ENCODE peak calls at places on chromosomes 4 and X, in eight cellular contexts. T, H, A, S, G, I, X and E are unnamed samples.

GRCh38 chr4:128528793-128529553 is 241.4 kb upstream of the PGRMC2 start:
- DNase-seq in T (no peak), H (peak; percentile 64), A (peak; percentile 57), S (peak; percentile 100), G (peak; percentile 83), I (peak; percentile 88), X (no peak), E (peak; percentile 58)

GRCh38 chrX:100948557-100948956 is 19.8 kb upstream of the XKRX start:
- DNase-seq in T (no peak), H (no peak), A (no peak), S (no peak), G (no peak), I (no peak), X (no peak), E (no peak)

GRCh38 chrX:110146521-110146920 is 143.6 kb downstream of the TMEM164 start:
- DNase-seq in T (peak; percentile 45), H (peak; percentile 64), A (no peak), S (peak; percentile 38), G (peak; percentile 73), I (peak; percentile 67), X (peak; percentile 47), E (peak; percentile 14)

GRCh38 chrX:31423575-31424284 is 351.9 kb upstream of the FTHL17 start:
- DNase-seq in T (peak; percentile 13), H (peak; percentile 60), A (peak; percentile 5), S (peak; percentile 68), G (peak; percentile 36), I (peak; percentile 28), X (no peak), E (peak; percentile 13)

GRCh38 chrX:15714529-15714928 is 23.5 kb upstream of the CA5B start:
- DNase-seq in T (no peak), H (no peak), A (peak; percentile 12), S (no peak), G (no peak), I (no peak), X (no peak), E (no peak)

GRCh38 chr4:8550691-8551090 is 29.5 kb upstream of the GPR78 start:
- DNase-seq in T (no peak), H (no peak), A (no peak), S (no peak), G (no peak), I (no peak), X (no peak), E (no peak)

GRCh38 chr4:95549246-95550138 is 719 bp upstream of the UNC5C start:
- DNase-seq in T (peak; percentile 57), H (peak; percentile 70), A (peak; percentile 87), S (peak; percentile 8), G (no peak), I (peak; percentile 33), X (peak; percentile 36), E (no peak)

GRCh38 chr4:102441978-102442890 is 58.9 kb upstream of the NFKB1 start:
- DNase-seq in T (no peak), H (no peak), A (no peak), S (no peak), G (no peak), I (no peak), X (no peak), E (no peak)

GRCh38 chrX:145609951-145610511 is 207.6 kb upstream of the SLITRK2 start:
- DNase-seq in T (no peak), H (no peak), A (no peak), S (peak; percentile 81), G (peak; percentile 66), I (no peak), X (no peak), E (no peak)

GRCh38 chr4:70734168-70734954 is 12.6 kb downstream of the RUFY3 start:
- DNase-seq in T (peak; percentile 70), H (peak; percentile 16), A (peak; percentile 34), S (peak; percentile 54), G (no peak), I (peak; percentile 50), X (no peak), E (peak; percentile 60)

GRCh38 chr4:139943277-139943676 is 210.7 kb downstream of the MAML3 start:
- DNase-seq in T (no peak), H (peak; percentile 74), A (no peak), S (no peak), G (no peak), I (no peak), X (no peak), E (no peak)

GRCh38 chr4:118981839-118982381 is 93.3 kb downstream of the SYNPO2 start:
- DNase-seq in T (peak; percentile 65), H (peak; percentile 78), A (peak; percentile 60), S (peak; percentile 96), G (peak; percentile 70), I (peak; percentile 88), X (peak; percentile 60), E (peak; percentile 57)

GRCh38 chr4:8690216-8690786 is 97.7 kb downstream of the CPZ start:
- DNase-seq in T (no peak), H (no peak), A (no peak), S (no peak), G (no peak), I (no peak), X (no peak), E (no peak)

GRCh38 chr4:106587558-106587957 is 219.0 kb upstream of the GIMD1 start:
- DNase-seq in T (no peak), H (no peak), A (no peak), S (peak; percentile 89), G (no peak), I (peak; percentile 49), X (no peak), E (no peak)

GRCh38 chr4:154982187-154983047 is 201.3 kb downstream of the RBM46 start:
- DNase-seq in T (peak; percentile 40), H (peak; percentile 81), A (peak; percentile 66), S (peak; percentile 31), G (peak; percentile 43), I (peak; percentile 76), X (peak; percentile 60), E (peak; percentile 28)

GRCh38 chr4:37793562-37793961 is 32.9 kb upstream of the PGM2 start:
- DNase-seq in T (no peak), H (peak; percentile 17), A (peak; percentile 4), S (peak; percentile 18), G (no peak), I (peak; percentile 35), X (no peak), E (peak; percentile 34)

GRCh38 chr4:4995103-4995761 is 24.0 kb downstream of the CYTL1 start:
- DNase-seq in T (peak; percentile 79), H (peak; percentile 90), A (peak; percentile 54), S (peak; percentile 68), G (peak; percentile 53), I (peak; percentile 82), X (peak; percentile 80), E (peak; percentile 51)

GRCh38 chrX:41946973-41947612 is 23.7 kb upstream of the CASK start:
- DNase-seq in T (no peak), H (peak; percentile 36), A (no peak), S (no peak), G (no peak), I (no peak), X (no peak), E (no peak)

GRCh38 chrX:23598561-23598960 is 68.7 kb upstream of the PRDX4 start:
- DNase-seq in T (no peak), H (no peak), A (no peak), S (no peak), G (no peak), I (no peak), X (no peak), E (no peak)

GRCh38 chr4:74206088-74206826 is 48.3 kb downstream of the MTHFD2L start:
- DNase-seq in T (peak; percentile 30), H (no peak), A (no peak), S (peak; percentile 57), G (no peak), I (peak; percentile 47), X (no peak), E (no peak)

GRCh38 chr4:75189976-75190375 is 257.1 kb downstream of the PARM1 start:
- DNase-seq in T (no peak), H (peak; percentile 24), A (no peak), S (no peak), G (no peak), I (no peak), X (no peak), E (no peak)

GRCh38 chr4:10118355-10119004 is 1.9 kb upstream of the WDR1 start:
- DNase-seq in T (no peak), H (no peak), A (peak; percentile 32), S (no peak), G (no peak), I (no peak), X (no peak), E (no peak)

GRCh38 chr4:150583287-150584197 is 1.6 kb downstream of the MAB21L2 start:
- DNase-seq in T (no peak), H (peak; percentile 70), A (peak; percentile 69), S (no peak), G (no peak), I (no peak), X (peak; percentile 30), E (no peak)

GRCh38 chr4:6697096-6697495 is 3.4 kb downstream of the S100P start:
- DNase-seq in T (no peak), H (no peak), A (no peak), S (no peak), G (no peak), I (no peak), X (no peak), E (no peak)

GRCh38 chrX:45134303-45134702 is 66.4 kb downstream of the DIPK2B start:
- DNase-seq in T (no peak), H (no peak), A (no peak), S (no peak), G (no peak), I (no peak), X (peak; percentile 5), E (no peak)

GRCh38 chr4:159201168-159201567 is 98.3 kb downstream of the RAPGEF2 start:
- DNase-seq in T (no peak), H (no peak), A (no peak), S (no peak), G (no peak), I (no peak), X (no peak), E (no peak)

GRCh38 chr4:87270144-87270543 is 49.7 kb upstream of the KLHL8 start:
- DNase-seq in T (no peak), H (peak; percentile 59), A (no peak), S (peak; percentile 39), G (peak; percentile 38), I (peak; percentile 52), X (peak; percentile 8), E (peak; percentile 30)

GRCh38 chrX:80578518-80579105 is 158.4 kb downstream of the TENT5D start:
- DNase-seq in T (peak; percentile 13), H (peak; percentile 25), A (no peak), S (peak; percentile 4), G (peak; percentile 22), I (peak; percentile 35), X (no peak), E (peak; percentile 25)

GRCh38 chr4:94642561-94642866 is 115.2 kb upstream of the BMPR1B start:
- DNase-seq in T (no peak), H (no peak), A (no peak), S (peak; percentile 65), G (no peak), I (no peak), X (no peak), E (peak; percentile 22)

GRCh38 chr4:26441110-26441509 is 49.2 kb downstream of the CCKAR start:
- DNase-seq in T (no peak), H (no peak), A (peak; percentile 69), S (peak; percentile 59), G (no peak), I (no peak), X (no peak), E (no peak)

GRCh38 chrX:29617725-29618124 is 597.6 kb upstream of the MAGEB2 start:
- DNase-seq in T (no peak), H (peak; percentile 12), A (no peak), S (no peak), G (peak; percentile 1), I (no peak), X (no peak), E (no peak)

GRCh38 chr4:168197926-168198325 is 105.6 kb downstream of the ANXA10 start:
- DNase-seq in T (no peak), H (no peak), A (no peak), S (peak; percentile 25), G (no peak), I (no peak), X (no peak), E (no peak)

GRCh38 chr4:152514356-152514755 is 21.5 kb downstream of the FBXW7 start:
- DNase-seq in T (no peak), H (no peak), A (no peak), S (no peak), G (no peak), I (no peak), X (no peak), E (no peak)

GRCh38 chr4:82380344-82380743 is 6.6 kb upstream of the HNRNPD start:
- DNase-seq in T (no peak), H (no peak), A (no peak), S (no peak), G (peak; percentile 38), I (no peak), X (no peak), E (peak; percentile 38)